ENCODE peak calls at places on chromosomes 12 and 14, in five cellular contexts. One of them, this sample, is unnamed.

GRCh38 chr12:107442593-107442992 is 243.0 kb upstream of the PWP1 start:
- DNase-seq in tibial nerve: no peak
- DNase-seq in adrenal gland: no peak
- DNase-seq in right lobe of liver: no peak
- DNase-seq in IMR-90: peak
- DNase-seq in this sample: no peak

GRCh38 chr12:127507336-127507735 is 759.6 kb upstream of the TMEM132C start:
- DNase-seq in IMR-90: no peak
- DNase-seq in right lobe of liver: no peak
- DNase-seq in tibial nerve: no peak
- DNase-seq in adrenal gland: no peak
- DNase-seq in this sample: no peak

GRCh38 chr12:12704593-12705230 is 8.7 kb upstream of the GPR19 start:
- DNase-seq in adrenal gland: peak
- DNase-seq in tibial nerve: no peak
- DNase-seq in right lobe of liver: no peak
- DNase-seq in IMR-90: peak
- DNase-seq in this sample: no peak

GRCh38 chr12:25712169-25712568 is 159.1 kb upstream of the LMNTD1 start:
- DNase-seq in right lobe of liver: no peak
- DNase-seq in IMR-90: no peak
- DNase-seq in adrenal gland: no peak
- DNase-seq in tibial nerve: no peak
- DNase-seq in this sample: no peak

GRCh38 chr12:111360325-111360930 is 8.5 kb downstream of the PHETA1 start:
- DNase-seq in right lobe of liver: no peak
- DNase-seq in adrenal gland: no peak
- DNase-seq in tibial nerve: no peak
- DNase-seq in IMR-90: no peak
- DNase-seq in this sample: no peak

GRCh38 chr14:54754623-54755386 is 147.8 kb downstream of the GCH1 start:
- DNase-seq in right lobe of liver: no peak
- DNase-seq in tibial nerve: no peak
- DNase-seq in IMR-90: no peak
- DNase-seq in adrenal gland: no peak
- DNase-seq in this sample: no peak

GRCh38 chr14:77241955-77242354 is 29.1 kb downstream of the NGB start:
- DNase-seq in IMR-90: no peak
- DNase-seq in right lobe of liver: no peak
- DNase-seq in adrenal gland: no peak
- DNase-seq in tibial nerve: no peak
- DNase-seq in this sample: no peak

GRCh38 chr12:14443531-14443930 is 78.0 kb downstream of the ATF7IP start:
- DNase-seq in right lobe of liver: no peak
- DNase-seq in adrenal gland: no peak
- DNase-seq in tibial nerve: no peak
- DNase-seq in IMR-90: peak
- DNase-seq in this sample: no peak

GRCh38 chr14:81169711-81170103 is 51.1 kb downstream of the GTF2A1 start:
- DNase-seq in right lobe of liver: peak
- DNase-seq in adrenal gland: peak
- DNase-seq in tibial nerve: peak
- DNase-seq in IMR-90: peak
- DNase-seq in this sample: peak

GRCh38 chr12:16526693-16527092 is 79.3 kb downstream of the LMO3 start:
- DNase-seq in adrenal gland: peak
- DNase-seq in tibial nerve: no peak
- DNase-seq in IMR-90: peak
- DNase-seq in right lobe of liver: no peak
- DNase-seq in this sample: no peak

GRCh38 chr12:5003025-5003666 is 40.5 kb upstream of the KCNA5 start:
- DNase-seq in IMR-90: peak
- DNase-seq in right lobe of liver: peak
- DNase-seq in tibial nerve: peak
- DNase-seq in adrenal gland: peak
- DNase-seq in this sample: no peak

GRCh38 chr12:1933342-1933992 is 15.0 kb upstream of the CACNA2D4 start:
- DNase-seq in adrenal gland: no peak
- DNase-seq in IMR-90: peak
- DNase-seq in tibial nerve: no peak
- DNase-seq in right lobe of liver: no peak
- DNase-seq in this sample: no peak

GRCh38 chr12:69563166-69563762 is 22.0 kb upstream of the CCT2 start:
- DNase-seq in tibial nerve: no peak
- DNase-seq in adrenal gland: no peak
- DNase-seq in right lobe of liver: no peak
- DNase-seq in IMR-90: no peak
- DNase-seq in this sample: no peak

GRCh38 chr12:26748741-26749431 is 84.1 kb downstream of the ITPR2 start:
- DNase-seq in IMR-90: peak
- DNase-seq in adrenal gland: no peak
- DNase-seq in right lobe of liver: no peak
- DNase-seq in tibial nerve: no peak
- DNase-seq in this sample: no peak

GRCh38 chr14:31414190-31414833 is 6.0 kb downstream of the HEATR5A start:
- DNase-seq in tibial nerve: no peak
- DNase-seq in right lobe of liver: no peak
- DNase-seq in IMR-90: peak
- DNase-seq in adrenal gland: no peak
- DNase-seq in this sample: no peak

GRCh38 chr12:57740656-57741412 is 2.3 kb upstream of the AGAP2 start:
- DNase-seq in tibial nerve: no peak
- DNase-seq in IMR-90: no peak
- DNase-seq in right lobe of liver: no peak
- DNase-seq in adrenal gland: no peak
- DNase-seq in this sample: no peak

GRCh38 chr14:74853581-74853980 is 22.4 kb downstream of the PROX2 start:
- DNase-seq in right lobe of liver: no peak
- DNase-seq in adrenal gland: no peak
- DNase-seq in IMR-90: no peak
- DNase-seq in tibial nerve: no peak
- DNase-seq in this sample: no peak

GRCh38 chr12:100481021-100481420 is 7.4 kb downstream of the NR1H4 start:
- DNase-seq in right lobe of liver: no peak
- DNase-seq in adrenal gland: no peak
- DNase-seq in tibial nerve: no peak
- DNase-seq in IMR-90: no peak
- DNase-seq in this sample: no peak

GRCh38 chr12:123931686-123932321 is 40.8 kb downstream of the CCDC92 start:
- DNase-seq in IMR-90: no peak
- DNase-seq in right lobe of liver: no peak
- DNase-seq in adrenal gland: no peak
- DNase-seq in tibial nerve: no peak
- DNase-seq in this sample: peak

GRCh38 chr12:5213990-5214389 is 170.3 kb downstream of the KCNA5 start:
- DNase-seq in adrenal gland: no peak
- DNase-seq in tibial nerve: no peak
- DNase-seq in right lobe of liver: no peak
- DNase-seq in IMR-90: no peak
- DNase-seq in this sample: no peak

DNA sequence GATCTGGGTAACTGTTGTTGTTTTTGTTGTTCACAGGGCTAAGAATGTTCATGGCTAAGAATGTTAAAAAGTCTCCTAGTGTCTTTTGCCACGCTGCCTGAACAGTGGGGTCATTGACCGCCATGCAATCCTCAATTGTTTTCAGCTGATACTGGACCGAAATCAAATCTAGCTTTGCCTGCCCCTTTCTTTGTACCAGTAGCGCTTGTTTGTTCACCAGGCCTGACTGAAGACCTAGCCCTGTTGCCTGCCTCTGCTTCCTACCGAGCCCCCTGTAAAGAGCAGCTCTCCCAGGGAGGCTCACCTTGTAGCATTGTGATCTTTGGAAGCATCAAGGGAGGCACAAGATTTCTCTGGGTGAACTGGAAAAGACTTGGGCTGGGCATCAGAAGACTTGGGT is 6.7 kb downstream of the PSEN1 start:
- DNase-seq in IMR-90: no peak
- DNase-seq in tibial nerve: no peak
- DNase-seq in adrenal gland: no peak
- DNase-seq in right lobe of liver: no peak
- DNase-seq in this sample: no peak
- H3K27ac ChIP-seq in IMR-90: no peak
- H3K27ac ChIP-seq in tibial nerve: peak
- H3K27ac ChIP-seq in adrenal gland: no peak
- H3K27ac ChIP-seq in right lobe of liver: no peak
- H3K27ac ChIP-seq in this sample: no peak

DNA sequence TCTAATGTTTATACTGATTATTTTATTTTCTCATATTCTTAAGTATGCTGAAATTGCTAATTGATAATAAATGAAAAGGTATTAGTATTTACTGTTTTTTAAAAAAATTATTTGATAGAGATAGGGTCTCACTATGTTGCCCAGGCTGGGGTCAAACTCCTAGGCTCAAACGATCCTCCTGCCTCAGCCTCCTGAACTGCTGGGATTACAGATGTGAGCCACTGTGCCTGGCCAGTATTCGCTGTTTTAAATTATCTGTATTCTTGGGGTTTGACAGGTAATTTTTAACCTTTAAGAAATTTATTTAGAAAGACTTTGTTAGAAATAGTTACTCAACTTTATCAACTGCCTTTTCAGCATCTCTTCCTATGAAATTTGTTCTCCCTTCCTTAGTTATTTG is 32.2 kb downstream of the RAN start:
- DNase-seq in adrenal gland: no peak
- DNase-seq in right lobe of liver: no peak
- DNase-seq in tibial nerve: no peak
- DNase-seq in IMR-90: no peak
- DNase-seq in this sample: no peak
- TF ChIP-seq POLR2A in adrenal gland: no peak
- TF ChIP-seq POLR2A in right lobe of liver: no peak
- TF ChIP-seq POLR2A in tibial nerve: no peak
- TF ChIP-seq POLR2A in IMR-90: no peak
- TF ChIP-seq POLR2A in this sample: no peak

GRCh38 chr14:63641473-63642228 is at the start of gene WDR89:
- DNase-seq in tibial nerve: peak
- DNase-seq in right lobe of liver: peak
- DNase-seq in IMR-90: peak
- DNase-seq in adrenal gland: peak
- DNase-seq in this sample: peak

GRCh38 chr14:63644741-63645140 is 3.1 kb upstream of the WDR89 start:
- DNase-seq in IMR-90: no peak
- DNase-seq in tibial nerve: no peak
- DNase-seq in adrenal gland: no peak
- DNase-seq in right lobe of liver: no peak
- DNase-seq in this sample: no peak

GRCh38 chr14:63642229-63642611 is 549 bp upstream of the WDR89 start:
- DNase-seq in tibial nerve: peak
- DNase-seq in right lobe of liver: peak
- DNase-seq in adrenal gland: peak
- DNase-seq in IMR-90: peak
- DNase-seq in this sample: peak

GRCh38 chr14:63647696-63648410 is 6.2 kb upstream of the WDR89 start:
- DNase-seq in right lobe of liver: no peak
- DNase-seq in adrenal gland: no peak
- DNase-seq in tibial nerve: no peak
- DNase-seq in IMR-90: peak
- DNase-seq in this sample: no peak

DNA sequence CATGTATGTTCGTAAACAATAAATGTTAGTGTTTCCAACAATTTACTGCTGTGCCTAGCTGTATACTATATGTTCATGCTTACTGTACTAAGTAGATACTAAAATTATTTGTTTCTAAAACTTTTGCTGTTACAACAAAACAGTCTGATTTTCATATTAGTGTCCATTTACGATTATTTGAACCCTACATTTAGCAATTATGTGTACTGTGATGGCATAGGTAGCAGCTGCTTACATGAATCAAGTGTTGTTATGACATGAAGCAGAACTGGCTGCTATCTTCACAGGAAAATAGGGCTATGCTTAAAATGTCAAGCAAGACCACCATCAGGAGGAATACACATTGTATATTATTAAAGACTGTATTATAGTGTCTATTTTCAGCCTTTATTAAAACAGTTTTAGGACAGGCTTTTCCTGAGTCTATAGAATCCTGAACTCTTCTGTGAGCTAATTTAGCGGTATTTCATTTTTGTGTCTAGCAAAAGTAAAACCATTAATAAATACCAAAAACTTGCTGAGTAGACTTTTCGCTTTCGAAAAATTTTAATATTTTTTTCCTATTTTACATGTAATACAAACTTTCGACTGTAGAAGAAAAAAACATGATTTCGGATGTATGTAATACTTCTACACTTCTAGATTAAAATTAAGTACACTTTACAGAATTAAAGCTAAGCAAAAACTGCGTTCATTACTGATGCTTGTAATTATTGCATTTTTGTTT is 1.1 kb upstream of the WDR89 start:
- DNase-seq in IMR-90: no peak
- DNase-seq in right lobe of liver: no peak
- DNase-seq in tibial nerve: no peak
- DNase-seq in adrenal gland: no peak
- DNase-seq in this sample: no peak
- H3K4me3 ChIP-seq in IMR-90: peak
- H3K4me3 ChIP-seq in right lobe of liver: peak
- H3K4me3 ChIP-seq in tibial nerve: peak
- H3K4me3 ChIP-seq in adrenal gland: no peak
- H3K4me3 ChIP-seq in this sample: peak

GRCh38 chr12:31584782-31585181 is 6.2 kb downstream of the DENND5B start:
- DNase-seq in adrenal gland: no peak
- DNase-seq in tibial nerve: no peak
- DNase-seq in right lobe of liver: no peak
- DNase-seq in IMR-90: no peak
- DNase-seq in this sample: no peak

GRCh38 chr12:31583878-31584277 is 7.1 kb downstream of the DENND5B start:
- DNase-seq in IMR-90: no peak
- DNase-seq in tibial nerve: no peak
- DNase-seq in right lobe of liver: no peak
- DNase-seq in adrenal gland: no peak
- DNase-seq in this sample: no peak

GRCh38 chr12:31586703-31587102 is 4.2 kb downstream of the DENND5B start:
- DNase-seq in right lobe of liver: no peak
- DNase-seq in tibial nerve: no peak
- DNase-seq in adrenal gland: no peak
- DNase-seq in IMR-90: no peak
- DNase-seq in this sample: no peak

GRCh38 chr12:31585895-31586294 is 5.0 kb downstream of the DENND5B start:
- DNase-seq in tibial nerve: no peak
- DNase-seq in IMR-90: no peak
- DNase-seq in adrenal gland: no peak
- DNase-seq in right lobe of liver: no peak
- DNase-seq in this sample: no peak

DNA sequence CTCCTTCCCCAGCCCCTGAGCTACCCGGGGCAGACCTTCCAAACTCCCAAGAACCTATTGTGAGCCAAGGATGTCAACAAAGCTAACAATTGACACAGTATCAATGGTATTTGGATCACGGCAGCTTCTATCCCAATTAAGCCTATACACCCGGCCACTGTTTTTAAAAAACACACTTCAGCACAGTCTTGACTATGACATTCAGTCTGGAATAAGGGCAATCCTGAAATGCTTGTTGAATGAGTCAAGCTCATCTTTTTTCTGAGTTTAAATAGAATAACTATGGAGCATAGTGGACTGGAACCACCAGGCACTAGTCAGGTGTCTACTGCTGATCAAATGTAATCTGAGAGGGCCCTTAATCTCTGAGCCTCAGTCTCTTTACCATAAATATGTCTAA is 5.7 kb downstream of the DENND5B start:
- DNase-seq in tibial nerve: no peak
- DNase-seq in right lobe of liver: no peak
- DNase-seq in adrenal gland: no peak
- DNase-seq in IMR-90: peak
- DNase-seq in this sample: no peak
- H3K27ac ChIP-seq in tibial nerve: no peak
- H3K27ac ChIP-seq in right lobe of liver: no peak
- H3K27ac ChIP-seq in adrenal gland: no peak
- H3K27ac ChIP-seq in IMR-90: no peak
- H3K27ac ChIP-seq in this sample: no peak